ENCODE peak calls at places on chromosomes 5 and 9, in nine cellular contexts. W is PC-9, T is GM12864, N is left ventricle myocardium inferior, J is kidney, D is sigmoid colon, M is BE2C, V is right atrium auricular region, L is HepG2. S is an unnamed sample.

GRCh38 chr5:152106571-152106970 is 181.9 kb upstream of the GLRA1 start:
- DNase-seq in W (no peak), T (no peak), N (no peak), J (no peak), D (no peak), M (no peak), V (no peak), L (no peak), S (no peak)

GRCh38 chr9:19998153-19998552 is 209.3 kb upstream of the SLC24A2 start:
- DNase-seq in W (no peak), T (peak), N (no peak), J (no peak), D (no peak), M (no peak), V (no peak), L (no peak), S (peak)

GRCh38 chr5:56172225-56172624 is 60.9 kb downstream of the ANKRD55 start:
- DNase-seq in W (no peak), T (no peak), N (no peak), J (no peak), D (no peak), M (no peak), V (peak), L (no peak), S (no peak)

GRCh38 chr9:136970361-136970760 is 6.9 kb upstream of the PTGDS start:
- DNase-seq in W (no peak), T (no peak), N (no peak), J (no peak), D (no peak), M (no peak), V (no peak), L (no peak), S (no peak)

GRCh38 chr9:126420643-126421564 is 94.3 kb downstream of the MVB12B start:
- DNase-seq in W (peak), T (no peak), N (no peak), J (no peak), D (no peak), M (no peak), V (no peak), L (peak), S (peak)

GRCh38 chr9:15722888-15723287 is 170.0 kb downstream of the CCDC171 start:
- DNase-seq in W (no peak), T (no peak), N (no peak), J (no peak), D (no peak), M (no peak), V (no peak), L (no peak), S (no peak)

GRCh38 chr5:141940695-141941271 is 17.1 kb downstream of the DELE1 start:
- DNase-seq in W (no peak), T (no peak), N (no peak), J (no peak), D (no peak), M (no peak), V (no peak), L (no peak), S (no peak)

GRCh38 chr9:120441446-120442279 is 138.3 kb downstream of the CDK5RAP2 start:
- DNase-seq in W (no peak), T (no peak), N (no peak), J (no peak), D (no peak), M (no peak), V (no peak), L (no peak), S (peak)

GRCh38 chr9:120289091-120289490 is 290.9 kb downstream of the CDK5RAP2 start:
- DNase-seq in W (no peak), T (no peak), N (no peak), J (no peak), D (no peak), M (no peak), V (no peak), L (no peak), S (no peak)

GRCh38 chr5:93145767-93146166 is 435.3 kb downstream of the NR2F1-AS1 start:
- DNase-seq in W (no peak), T (no peak), N (no peak), J (no peak), D (no peak), M (no peak), V (no peak), L (no peak), S (no peak)

GRCh38 chr5:155264809-155265208 is 251.3 kb downstream of the KIF4B start:
- DNase-seq in W (no peak), T (no peak), N (no peak), J (no peak), D (no peak), M (no peak), V (no peak), L (no peak), S (no peak)

GRCh38 chr9:94096819-94097577 is 12.7 kb downstream of the PTPDC1 start:
- DNase-seq in W (no peak), T (no peak), N (no peak), J (no peak), D (no peak), M (no peak), V (no peak), L (no peak), S (peak)

GRCh38 chr9:133608881-133609280 is 308 bp downstream of the FAM163B start:
- DNase-seq in W (no peak), T (no peak), N (no peak), J (peak), D (no peak), M (no peak), V (no peak), L (no peak), S (no peak)

GRCh38 chr5:132268698-132269551 is 11.4 kb downstream of the PDLIM4 start:
- DNase-seq in W (no peak), T (no peak), N (no peak), J (peak), D (no peak), M (peak), V (peak), L (no peak), S (no peak)

GRCh38 chr5:92637960-92638359 is 943.1 kb downstream of the NR2F1-AS1 start:
- DNase-seq in W (no peak), T (no peak), N (no peak), J (no peak), D (no peak), M (no peak), V (no peak), L (no peak), S (no peak)

GRCh38 chr9:89489548-89490527 is 8.1 kb downstream of the SEMA4D start:
- DNase-seq in W (no peak), T (no peak), N (no peak), J (no peak), D (no peak), M (no peak), V (no peak), L (no peak), S (no peak)
- H3K4me3 ChIP-seq in W (no peak), T (no peak), N (no peak), J (no peak), D (no peak), M (no peak), V (no peak), L (no peak), S (no peak)

GRCh38 chr9:21585756-21586752 is 103.9 kb upstream of the IFNE start:
- DNase-seq in W (no peak), T (no peak), N (no peak), J (no peak), D (no peak), M (no peak), V (no peak), L (no peak), S (peak)
- TF ChIP-seq CTCF in W (no peak), T (no peak), N (no peak), J (no peak), D (no peak), M (no peak), V (no peak), L (no peak), S (peak)

GRCh38 chr5:156326718-156327259 is at the start of gene SGCD:
- DNase-seq in W (no peak), T (no peak), N (peak), J (peak), D (peak), M (no peak), V (peak), L (no peak), S (peak)
- H3K4me3 ChIP-seq in W (no peak), T (no peak), N (peak), J (peak), D (peak), M (no peak), V (peak), L (no peak), S (no peak)

DNA sequence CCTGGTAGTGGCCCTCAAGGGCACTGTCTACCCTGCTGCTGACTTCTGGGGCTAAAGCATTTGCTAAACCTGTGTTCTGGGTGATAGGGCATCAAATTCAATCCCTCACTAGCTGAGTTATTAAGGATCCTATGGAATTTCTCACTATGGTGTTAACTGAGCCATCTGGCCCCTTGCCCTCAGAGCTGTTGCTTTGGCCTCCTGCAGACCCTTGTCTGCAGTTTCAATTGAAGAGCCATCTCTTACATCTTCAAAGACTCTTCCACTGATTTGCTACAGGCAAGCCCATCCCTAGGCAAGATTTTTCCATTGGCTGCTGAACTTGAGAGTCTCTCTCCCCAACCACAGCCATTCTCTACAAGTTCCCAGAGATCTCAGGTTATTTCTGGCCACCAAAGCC is 418.2 kb downstream of the ZNF608 start:
- DNase-seq in W (no peak), T (no peak), N (no peak), J (no peak), D (no peak), M (no peak), V (no peak), L (no peak), S (no peak)
- TF ChIP-seq CTCF in W (no peak), T (no peak), N (no peak), J (no peak), D (no peak), M (no peak), V (no peak), L (no peak), S (no peak)

GRCh38 chr9:131398204-131398603 is 4.3 kb downstream of the PRRC2B start:
- DNase-seq in W (no peak), T (peak), N (no peak), J (no peak), D (no peak), M (no peak), V (no peak), L (no peak), S (no peak)
- H3K4me3 ChIP-seq in W (no peak), T (peak), N (peak), J (peak), D (no peak), M (peak), V (no peak), L (no peak), S (peak)

GRCh38 chr5:135385576-135385975 is 13.5 kb downstream of the MACROH2A1 start:
- DNase-seq in W (no peak), T (no peak), N (no peak), J (no peak), D (no peak), M (no peak), V (no peak), L (no peak), S (no peak)
- TF ChIP-seq CTCF in W (no peak), T (no peak), N (no peak), J (no peak), D (no peak), M (no peak), V (no peak), L (no peak), S (no peak)

GRCh38 chr5:177494356-177495195 is 2.8 kb downstream of the PDLIM7 start:
- DNase-seq in W (peak), T (no peak), N (peak), J (peak), D (peak), M (peak), V (peak), L (peak), S (peak)
- H3K4me3 ChIP-seq in W (peak), T (no peak), N (peak), J (no peak), D (peak), M (no peak), V (peak), L (no peak), S (no peak)